ENCODE peak calls at places on chromosome 17, in eight cellular contexts. P is stimulated activated naive CD8-positive, alpha-beta T cell treated with anti-CD3 and anti-CD28 coated beads, Interleukin-15, Interleukin-2, amounts not matched to agents 100 U/mL and 50 U/mL, for 24 hours; U is Calu3; B is NCI-H526; R is COR-L47; L is activated naive CD4-positive, alpha-beta T cell treated with Interleukin-2 at 50 U/mL for 16 hours; G is A172; H is posterior cingulate gyrus. J is an unnamed sample.

GRCh38 chr17:82690786-82691489 is 7.6 kb downstream of the RAB40B start:
- DNase-seq in L (no peak), G (no peak), H (peak; percentile 49), B (no peak), R (no peak), U (no peak), P (no peak), J (no peak)

GRCh38 chr17:71023631-71024030 is 854.3 kb downstream of the KCNJ2 start:
- DNase-seq in L (no peak), R (peak; percentile 67), G (peak; percentile 25), U (no peak), B (peak; percentile 88), P (no peak), H (no peak), J (no peak)

GRCh38 chr17:75439287-75439686 is 17.1 kb upstream of the TMEM94 start:
- DNase-seq in P (no peak), L (no peak), U (no peak), G (no peak), R (no peak), H (no peak), B (no peak), J (no peak)

GRCh38 chr17:63082273-63082861 is 116.3 kb downstream of the TANC2 start:
- DNase-seq in G (peak; percentile 41), P (no peak), R (no peak), B (peak; percentile 48), L (no peak), H (no peak), U (no peak), J (no peak)

GRCh38 chr17:64004903-64005733 is 7.0 kb downstream of the PRR29 start:
- DNase-seq in R (no peak), P (peak; percentile 2), H (no peak), B (no peak), G (no peak), U (no peak), L (no peak), J (no peak)

GRCh38 chr17:48011405-48012150 is 26.0 kb downstream of the COPZ2 start:
- DNase-seq in G (no peak), U (peak; percentile 74), P (peak; percentile 55), L (peak; percentile 57), R (peak; percentile 65), B (peak; percentile 73), H (no peak), J (peak; percentile 47)

GRCh38 chr17:57861000-57861736 is 11.3 kb upstream of the MRPS23 start:
- DNase-seq in H (no peak), B (peak; percentile 61), R (peak; percentile 56), G (peak; percentile 79), U (peak; percentile 53), L (peak; percentile 37), P (peak; percentile 22), J (peak; percentile 62)

GRCh38 chr17:17684901-17685774 is 3.9 kb downstream of the RAI1 start:
- DNase-seq in P (no peak), L (no peak), H (no peak), R (no peak), B (peak; percentile 28), U (no peak), G (no peak), J (no peak)

GRCh38 chr17:46889992-46890564 is 32.9 kb upstream of the GOSR2 start:
- DNase-seq in H (no peak), R (no peak), G (no peak), U (no peak), B (no peak), P (no peak), L (no peak), J (no peak)

GRCh38 chr17:50290074-50290702 is 15.9 kb downstream of the TMEM92 start:
- DNase-seq in H (no peak), L (no peak), U (peak; percentile 70), P (peak; percentile 17), R (no peak), B (no peak), G (peak; percentile 96), J (no peak)

GRCh38 chr17:68315930-68316329 is 24.6 kb downstream of the ARSG start:
- DNase-seq in H (no peak), R (no peak), B (no peak), L (no peak), P (no peak), G (no peak), U (no peak), J (no peak)

GRCh38 chr17:40122944-40123810 is 1.4 kb downstream of the MSL1 start:
- DNase-seq in H (no peak), B (peak; percentile 87), G (peak; percentile 32), R (peak; percentile 29), P (peak; percentile 68), L (peak; percentile 67), U (peak; percentile 98), J (peak; percentile 79)

GRCh38 chr17:81519284-81520020 is 6.9 kb upstream of the ACTG1 start:
- DNase-seq in U (peak; percentile 96), R (peak; percentile 88), H (no peak), L (peak; percentile 71), B (peak; percentile 89), G (no peak), P (peak; percentile 78), J (no peak)

GRCh38 chr17:41307647-41308046 is 1.5 kb downstream of the KRTAP16-1 start:
- DNase-seq in L (no peak), B (no peak), U (no peak), G (peak; percentile 74), R (peak; percentile 8), P (no peak), H (no peak), J (no peak)

GRCh38 chr17:44741316-44741715 is 17.5 kb upstream of the ADAM11 start:
- DNase-seq in U (no peak), L (no peak), R (no peak), H (no peak), P (no peak), B (no peak), G (no peak), J (no peak)

GRCh38 chr17:27343294-27343693 is 49.4 kb downstream of the WSB1 start:
- DNase-seq in B (no peak), U (no peak), H (no peak), P (no peak), L (no peak), G (no peak), R (no peak), J (no peak)

GRCh38 chr17:59829217-59830006 is 63.3 kb downstream of the TUBD1 start:
- DNase-seq in L (peak; percentile 46), H (no peak), R (peak; percentile 60), U (peak; percentile 68), B (peak; percentile 98), P (peak; percentile 44), G (peak; percentile 100), J (peak; percentile 52)

GRCh38 chr17:72116692-72117469 is 3.9 kb upstream of the SOX9 start:
- DNase-seq in R (no peak), B (no peak), U (no peak), G (no peak), H (no peak), L (no peak), P (no peak), J (no peak)

GRCh38 chr17:8846768-8847211 is 20.7 kb downstream of the PIK3R6 start:
- DNase-seq in G (peak; percentile 56), P (no peak), U (no peak), B (peak; percentile 17), R (no peak), H (no peak), L (no peak), J (no peak)

GRCh38 chr17:7056386-7056785 is 12.5 kb upstream of the SLC16A11 start:
- DNase-seq in U (no peak), H (no peak), R (no peak), P (no peak), L (no peak), B (no peak), G (peak; percentile 62), J (no peak)

GRCh38 chr17:6191405-6192095 is 121.4 kb downstream of the WSCD1 start:
- DNase-seq in G (no peak), B (no peak), U (no peak), L (no peak), R (no peak), H (no peak), P (no peak), J (no peak)

GRCh38 chr17:79519152-79519523 is 91.7 kb downstream of the RBFOX3 start:
- DNase-seq in P (no peak), U (no peak), L (no peak), G (no peak), R (no peak), B (no peak), H (no peak), J (no peak)

GRCh38 chr17:62592305-62593099 is 35.0 kb upstream of the MRC2 start:
- DNase-seq in R (no peak), B (no peak), G (no peak), H (no peak), P (no peak), L (no peak), U (no peak), J (no peak)

GRCh38 chr17:17508019-17508535 is 11.9 kb upstream of the RASD1 start:
- DNase-seq in H (no peak), R (no peak), U (no peak), G (no peak), P (no peak), B (no peak), L (no peak), J (no peak)

GRCh38 chr17:9115446-9116265 is 94.3 kb downstream of the NTN1 start:
- DNase-seq in L (peak; percentile 38), U (peak; percentile 22), G (peak; percentile 31), B (peak; percentile 54), P (peak; percentile 76), H (no peak), R (no peak), J (no peak)

GRCh38 chr17:10668771-10669170 is 11.7 kb upstream of the MYH3 start:
- DNase-seq in B (no peak), R (no peak), U (no peak), P (no peak), L (no peak), H (no peak), G (peak; percentile 92), J (no peak)

GRCh38 chr17:2745317-2746037 is 4.0 kb downstream of the CCDC92B start:
- DNase-seq in P (no peak), H (peak; percentile 31), U (no peak), L (no peak), B (peak; percentile 10), G (no peak), R (no peak), J (no peak)

GRCh38 chr17:1222321-1222720 is 42.5 kb upstream of the ABR start:
- DNase-seq in B (no peak), R (no peak), L (no peak), G (peak; percentile 50), P (no peak), H (no peak), U (no peak), J (no peak)

GRCh38 chr17:49361129-49361901 is 735 bp downstream of the ZNF652 start:
- DNase-seq in P (peak; percentile 70), G (peak; percentile 34), B (peak; percentile 80), L (peak; percentile 77), H (peak; percentile 21), U (peak; percentile 49), R (peak; percentile 63), J (peak; percentile 94)

GRCh38 chr17:67800495-67800928 is 24.8 kb upstream of the BPTF start:
- DNase-seq in U (peak; percentile 78), G (peak; percentile 69), L (peak; percentile 49), P (peak; percentile 66), B (peak; percentile 87), H (peak; percentile 34), R (peak; percentile 51), J (peak; percentile 23)

GRCh38 chr17:48882272-48882671 is 10.3 kb upstream of the ATP5MC1 start:
- DNase-seq in R (no peak), L (no peak), H (no peak), G (no peak), P (no peak), B (no peak), U (no peak), J (no peak)

GRCh38 chr17:37322826-37323561 is 52.8 kb upstream of the C17orf78 start:
- DNase-seq in P (no peak), L (no peak), B (no peak), G (no peak), H (no peak), U (no peak), R (no peak), J (no peak)

GRCh38 chr17:32822996-32823395 is 53.9 kb downstream of the MYO1D start:
- DNase-seq in U (no peak), L (no peak), R (no peak), B (no peak), G (no peak), H (no peak), P (no peak), J (no peak)

GRCh38 chr17:79706931-79707382 is 23.8 kb upstream of the ENPP7 start:
- DNase-seq in U (no peak), L (no peak), P (no peak), B (peak; percentile 25), R (no peak), G (no peak), H (no peak), J (no peak)

J was measured in DND-41.